ENCODE peak calls at places on chromosomes 6 and 20, in six cellular contexts. D is adipocyte, X is HAP-1, H is ovary, K is SK-N-SH, A is left lung. E is an unnamed sample. For H3K36me3, the result is how much of the 10 kb centered on the place peaks cover.

GRCh38 chr6:33213166-33213988 is 5.1 kb downstream of the RING1 start:
- DNase-seq in D (peak), A (no peak), K (peak), X (peak), H (peak), E (no peak)

GRCh38 chr6:13362432-13362831 is 34.1 kb upstream of the TBC1D7 start:
- DNase-seq in A (no peak), D (no peak), X (no peak), K (no peak), H (no peak), E (peak)

GRCh38 chr20:4813076-4813838 is 91.5 kb downstream of the PRND start:
- DNase-seq in K (no peak), H (no peak), X (no peak), A (peak), D (no peak), E (no peak)

GRCh38 chr6:36751833-36752186 is 54.2 kb downstream of the RAB44 start:
- DNase-seq in A (no peak), H (no peak), K (no peak), X (no peak), D (no peak), E (no peak)

GRCh38 chr6:32602403-32602802 is 12.8 kb upstream of the HLA-DRB1 start:
- DNase-seq in K (no peak), A (no peak), D (no peak), H (no peak), X (no peak), E (no peak)

GRCh38 chr20:57678340-57678739 is 31.5 kb downstream of the PMEPA1 start:
- DNase-seq in X (no peak), D (no peak), H (no peak), A (no peak), K (peak), E (no peak)

GRCh38 chr20:20463933-20464374 is 96.0 kb downstream of the INSM1 start:
- DNase-seq in A (no peak), D (no peak), X (peak), H (no peak), K (no peak), E (no peak)

GRCh38 chr20:63658749-63659187 is 656 bp downstream of the RTEL1 start:
- DNase-seq in X (peak), A (no peak), K (peak), D (no peak), H (no peak), E (no peak)

GRCh38 chr20:58012731-58013510 is 215.5 kb downstream of the ANKRD60 start:
- DNase-seq in H (no peak), A (no peak), K (no peak), X (no peak), D (no peak), E (no peak)

GRCh38 chr6:84576029-84576428 is 188.4 kb downstream of the TBX18 start:
- DNase-seq in H (no peak), A (no peak), X (no peak), K (no peak), D (no peak), E (no peak)

GRCh38 chr6:21026576-21027273 is 492.5 kb downstream of the CDKAL1 start:
- DNase-seq in X (no peak), K (no peak), D (peak), A (no peak), H (no peak), E (no peak)

GRCh38 chr6:110528051-110528929 is 51.9 kb upstream of the SLC22A16 start:
- DNase-seq in D (peak), H (peak), A (no peak), X (peak), K (peak), E (peak)

GRCh38 chr6:22028403-22028802 is 268.4 kb downstream of the PRL start:
- DNase-seq in A (no peak), D (no peak), X (no peak), H (no peak), K (no peak), E (no peak)

GRCh38 chr6:116220172-116220571 is 33.7 kb downstream of the TSPYL4 start:
- DNase-seq in D (peak), A (no peak), K (peak), X (no peak), H (no peak), E (no peak)

GRCh38 chr6:26122402-26122792 is 35.2 kb downstream of the HFE start:
- DNase-seq in D (no peak), K (no peak), H (no peak), A (no peak), X (peak), E (no peak)

GRCh38 chr6:100440935-100441334 is 23.8 kb downstream of the SIM1 start:
- DNase-seq in A (no peak), H (no peak), K (no peak), D (no peak), X (no peak), E (no peak)

GRCh38 chr20:63174309-63175030 is 41.5 kb downstream of the YTHDF1 start:
- DNase-seq in X (no peak), H (no peak), D (no peak), A (no peak), K (no peak), E (no peak)

GRCh38 chr20:46132705-46133120 is 14.6 kb downstream of the CD40 start:
- DNase-seq in D (peak), H (peak), K (peak), X (peak), A (peak), E (no peak)

GRCh38 chr20:10022615-10023014 is 12.2 kb upstream of the ANKEF1 start:
- DNase-seq in H (no peak), X (no peak), K (no peak), A (no peak), D (no peak), E (no peak)

GRCh38 chr6:46042355-46042999 is 26.8 kb upstream of the CLIC5 start:
- DNase-seq in H (no peak), A (no peak), D (peak), X (peak), K (peak), E (peak)

GRCh38 chr20:24607402-24607801 is 138.0 kb downstream of the SYNDIG1 start:
- DNase-seq in D (no peak), X (no peak), A (no peak), H (no peak), K (no peak), E (no peak)

GRCh38 chr6:85673198-85674139 is 30.8 kb upstream of the SYNCRIP start:
- DNase-seq in K (no peak), H (no peak), X (no peak), D (peak), A (no peak), E (no peak)

GRCh38 chr20:13220194-13220856 is 749 bp upstream of the ISM1 start:
- DNase-seq in A (peak), H (no peak), K (peak), X (peak), D (peak), E (no peak)

GRCh38 chr20:13220857-13221297 is at the start of gene ISM1:
- DNase-seq in X (peak), D (peak), H (no peak), A (peak), K (peak), E (no peak)

GRCh38 chr20:13221673-13222318 is 722 bp downstream of the ISM1 start:
- DNase-seq in K (peak), H (no peak), A (peak), D (peak), X (peak), E (no peak)

GRCh38 chr20:13222319-13222716 is 1.2 kb downstream of the ISM1 start:
- DNase-seq in K (no peak), X (no peak), D (no peak), H (no peak), A (no peak), E (no peak)

GRCh38 chr20:13221313-13221672 is 219 bp downstream of the ISM1 start:
- DNase-seq in A (no peak), X (no peak), K (no peak), D (no peak), H (no peak), E (no peak)
- H3K4me3 ChIP-seq in A (peak), X (peak), K (peak), D (peak), H (peak), E (peak)

DNA sequence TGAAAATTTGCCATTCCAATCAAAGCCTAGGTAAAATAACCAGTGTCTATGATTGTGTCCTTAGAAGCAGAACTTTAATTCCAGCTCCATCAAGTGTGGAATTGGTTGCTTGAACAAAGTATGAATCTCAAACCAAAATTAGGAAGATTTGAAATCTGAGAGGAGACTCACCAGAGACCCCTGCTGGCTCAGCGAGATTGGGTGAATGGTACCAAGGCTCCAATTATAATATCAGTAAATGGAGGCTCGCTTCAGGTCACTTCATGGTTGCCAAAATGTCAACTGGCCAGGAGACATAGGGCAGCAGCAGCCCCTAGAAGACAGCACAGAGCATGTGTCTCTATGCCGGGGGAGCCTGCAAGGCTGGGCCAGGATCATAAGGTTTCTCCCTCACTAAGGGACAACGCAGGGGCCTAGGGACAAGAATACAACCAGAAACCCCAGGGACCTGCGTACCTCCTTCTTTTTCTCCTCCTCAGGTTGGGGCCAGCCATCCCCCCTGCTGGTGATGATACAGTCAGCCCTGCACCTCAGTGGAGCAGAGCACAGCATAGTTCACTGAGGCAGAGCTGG is 14.0 kb downstream of the RBL1 start:
- DNase-seq in X (peak), H (no peak), A (no peak), D (peak), K (peak), E (no peak)
- H3K36me3 ChIP-seq in X (under half), H (under half), A (under half), D (under half), K (under half), E (under half)

DNA sequence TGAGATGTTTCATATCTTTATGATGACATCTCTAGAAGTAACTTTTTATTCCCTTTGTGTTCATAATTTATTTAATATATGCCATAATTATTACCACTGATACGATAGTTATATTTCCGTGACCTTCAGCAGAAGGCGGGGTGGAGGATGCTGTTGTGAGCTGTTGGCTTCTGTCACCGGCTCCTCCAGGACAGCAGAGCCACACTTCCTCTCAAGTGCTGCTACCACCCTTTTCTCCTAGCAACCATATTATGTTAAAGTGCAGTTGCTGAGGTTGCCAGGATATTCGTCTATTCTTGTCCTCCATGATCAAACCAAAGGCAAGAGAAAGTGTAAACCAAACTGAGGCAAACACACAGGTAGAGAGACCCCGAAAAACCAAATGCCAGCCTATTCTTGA is 27.8 kb downstream of the RGS17 start:
- DNase-seq in K (no peak), A (no peak), H (no peak), X (peak), D (no peak), E (no peak)
- H3K4me3 ChIP-seq in K (no peak), A (no peak), H (no peak), X (no peak), D (no peak), E (no peak)

DNA sequence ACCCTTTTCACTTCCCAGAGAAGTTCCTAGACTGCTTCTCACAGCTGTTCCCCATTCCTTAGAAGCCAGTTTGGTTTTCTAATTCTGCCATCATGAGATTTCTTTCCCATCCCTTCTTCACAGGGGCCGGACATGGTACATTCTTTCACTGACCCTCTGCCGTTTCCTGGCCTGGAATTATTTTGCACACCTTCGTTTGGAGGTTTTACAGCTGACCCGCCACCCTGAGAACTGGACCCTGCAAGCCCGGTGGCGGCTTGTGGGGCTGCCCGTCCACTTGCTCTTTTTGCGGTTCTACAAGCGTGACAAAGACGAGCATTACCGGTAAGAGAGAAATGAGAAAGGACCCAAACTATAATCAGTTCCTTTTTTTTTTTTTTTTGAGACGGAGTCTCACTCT is 4.2 kb downstream of the C6orf136 start:
- DNase-seq in D (no peak), H (no peak), K (no peak), A (peak), X (no peak), E (no peak)
- H3K36me3 ChIP-seq in D (half or more), H (under half), K (under half), A (half or more), X (half or more), E (under half)

GRCh38 chr20:50982372-50982771 is 23.8 kb downstream of the MOCS3 start:
- DNase-seq in H (no peak), D (peak), A (no peak), X (peak), K (no peak), E (no peak)
- H3K4me3 ChIP-seq in H (no peak), D (no peak), A (no peak), X (no peak), K (no peak), E (no peak)

GRCh38 chr20:2485080-2485479 is 14.5 kb upstream of the SNRPB start:
- DNase-seq in A (no peak), D (no peak), K (no peak), X (no peak), H (no peak), E (no peak)

GRCh38 chr20:2480381-2480780 is 9.8 kb upstream of the SNRPB start:
- DNase-seq in X (no peak), D (no peak), H (no peak), A (no peak), K (no peak), E (no peak)

GRCh38 chr20:2485662-2486061 is 15.1 kb upstream of the SNRPB start:
- DNase-seq in H (no peak), K (no peak), D (no peak), X (no peak), A (no peak), E (no peak)

GRCh38 chr20:2483504-2483903 is 12.9 kb upstream of the SNRPB start:
- DNase-seq in K (no peak), A (no peak), H (no peak), D (no peak), X (no peak), E (no peak)
- H3K36me3 ChIP-seq in K (half or more), A (half or more), H (under half), D (half or more), X (half or more), E (under half)

GRCh38 chr6:68634503-68635411 is at the start of gene ADGRB3:
- DNase-seq in A (peak), H (peak), K (peak), X (peak), D (peak), E (no peak)

GRCh38 chr6:68633654-68634502 is 1.2 kb upstream of the ADGRB3 start:
- DNase-seq in H (no peak), A (no peak), X (no peak), K (peak), D (no peak), E (no peak)

GRCh38 chr6:68635412-68635705 is 277 bp downstream of the ADGRB3 start:
- DNase-seq in H (no peak), K (no peak), A (no peak), D (no peak), X (no peak), E (no peak)

GRCh38 chr6:68635706-68636513 is 828 bp downstream of the ADGRB3 start:
- DNase-seq in H (peak), X (peak), D (peak), A (peak), K (peak), E (no peak)

DNA sequence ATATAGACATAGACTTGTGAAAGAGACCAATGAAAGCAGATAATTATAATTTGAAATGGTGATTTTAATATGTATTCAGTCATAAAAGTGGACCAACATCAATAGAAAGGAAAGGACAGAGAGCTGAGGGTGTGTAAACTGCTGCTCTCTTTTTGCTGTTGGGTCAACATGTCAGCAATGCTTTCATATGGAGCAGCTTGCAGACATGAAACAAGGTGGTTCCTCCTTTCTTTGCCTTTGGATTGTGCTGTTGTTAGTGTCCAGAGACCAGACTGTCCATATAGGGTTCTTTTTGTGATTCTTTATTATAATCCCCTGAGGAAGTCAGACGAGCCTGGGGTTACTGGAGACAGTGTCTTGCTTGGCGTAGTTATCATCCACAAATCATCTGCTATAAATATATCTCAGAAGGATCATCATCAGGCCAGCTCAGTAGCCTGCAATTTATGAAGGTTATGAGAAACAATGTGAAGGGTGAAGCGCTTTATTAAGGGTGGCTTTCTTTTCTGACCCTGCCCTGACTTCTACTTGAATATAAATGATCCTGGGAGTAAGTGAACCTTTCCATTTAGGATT is 2.4 kb upstream of the ADGRB3 start:
- DNase-seq in D (no peak), K (no peak), H (no peak), X (no peak), A (no peak), E (no peak)
- H3K4me3 ChIP-seq in D (no peak), K (peak), H (no peak), X (no peak), A (no peak), E (no peak)

DNA sequence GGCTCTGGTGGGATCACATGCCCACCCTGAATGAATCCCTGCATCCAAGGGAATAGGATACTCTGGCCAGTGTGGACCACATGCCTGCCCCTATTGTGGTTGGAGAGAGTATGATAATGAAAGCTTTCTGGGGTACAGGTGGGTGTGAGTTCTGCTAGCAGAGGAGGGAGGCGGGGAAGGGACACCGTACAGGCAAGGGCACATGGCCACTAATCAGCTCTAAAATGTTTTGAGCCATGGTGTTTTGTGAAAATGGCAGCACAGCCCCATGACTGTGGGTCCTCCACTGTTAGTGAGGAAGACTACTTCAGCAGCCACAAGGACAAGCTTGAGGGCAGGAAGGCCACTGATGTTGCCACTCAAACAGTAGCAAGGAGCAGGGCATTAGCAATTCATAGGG is 11.9 kb upstream of the DHX35 start:
- DNase-seq in A (no peak), H (no peak), D (no peak), K (no peak), X (no peak), E (no peak)
- H3K36me3 ChIP-seq in A (under half), H (under half), D (under half), K (under half), X (half or more), E (under half)

E was measured in kidney epithelial cell.